ENCODE peak calls at places on chromosomes 12 and 14, in five cellular contexts. X is GM12878, P is HCT116, Q is mammary epithelial cell, N is GM23248. E is an unnamed sample.

GRCh38 chr14:73235531-73236155 is 1.7 kb upstream of the PAPLN start:
- DNase-seq in N (no peak), X (no peak), P (no peak), Q (no peak), E (no peak)

GRCh38 chr14:53999061-53999488 is 42.5 kb upstream of the BMP4 start:
- DNase-seq in P (no peak), N (peak), X (no peak), Q (peak), E (no peak)

GRCh38 chr12:22543246-22544037 is 900 bp downstream of the C2CD5 start:
- DNase-seq in X (peak), Q (peak), N (peak), P (no peak), E (peak)

GRCh38 chr12:30691122-30691879 is 4.4 kb downstream of the IPO8 start:
- DNase-seq in X (no peak), Q (peak), P (no peak), N (peak), E (no peak)

GRCh38 chr12:3325736-3326135 is 165.3 kb upstream of the PRMT8 start:
- DNase-seq in N (no peak), X (no peak), P (no peak), Q (no peak), E (no peak)

GRCh38 chr14:52219488-52220084 is 47.9 kb upstream of the PTGDR start:
- DNase-seq in Q (peak), N (peak), X (no peak), P (no peak), E (no peak)

GRCh38 chr12:121903202-121903601 is 14.6 kb downstream of the PSMD9 start:
- DNase-seq in P (no peak), Q (no peak), X (no peak), N (no peak), E (no peak)

GRCh38 chr12:591571-592505 is 71.4 kb downstream of the NINJ2 start:
- DNase-seq in X (no peak), P (no peak), N (no peak), Q (no peak), E (no peak)

GRCh38 chr14:55329999-55330710 is 58.9 kb downstream of the FBXO34 start:
- DNase-seq in P (no peak), Q (peak), X (no peak), N (peak), E (no peak)

GRCh38 chr12:4909734-4910501 is at the start of gene KCNA1:
- DNase-seq in N (peak), P (no peak), X (no peak), Q (peak), E (no peak)
- TF ChIP-seq EZH2 in N (peak), P (no peak), X (no peak), Q (peak), E (no peak)

GRCh38 chr12:26987634-26988424 is 26.4 kb downstream of the TM7SF3 start:
- DNase-seq in N (peak), X (no peak), P (no peak), Q (no peak), E (no peak)
- H3K27ac ChIP-seq in N (no peak), X (no peak), P (no peak), Q (no peak), E (no peak)

GRCh38 chr12:28218875-28219274 is 28.6 kb downstream of the CCDC91 start:
- DNase-seq in N (no peak), P (no peak), X (no peak), Q (no peak), E (no peak)
- TF ChIP-seq EZH2 in N (no peak), P (no peak), X (no peak), Q (no peak), E (no peak)

GRCh38 chr12:124543591-124544310 is 23.7 kb downstream of the NCOR2 start:
- DNase-seq in N (peak), P (no peak), Q (no peak), X (no peak), E (no peak)
- H3K27ac ChIP-seq in N (no peak), P (no peak), Q (no peak), X (peak), E (no peak)

DNA sequence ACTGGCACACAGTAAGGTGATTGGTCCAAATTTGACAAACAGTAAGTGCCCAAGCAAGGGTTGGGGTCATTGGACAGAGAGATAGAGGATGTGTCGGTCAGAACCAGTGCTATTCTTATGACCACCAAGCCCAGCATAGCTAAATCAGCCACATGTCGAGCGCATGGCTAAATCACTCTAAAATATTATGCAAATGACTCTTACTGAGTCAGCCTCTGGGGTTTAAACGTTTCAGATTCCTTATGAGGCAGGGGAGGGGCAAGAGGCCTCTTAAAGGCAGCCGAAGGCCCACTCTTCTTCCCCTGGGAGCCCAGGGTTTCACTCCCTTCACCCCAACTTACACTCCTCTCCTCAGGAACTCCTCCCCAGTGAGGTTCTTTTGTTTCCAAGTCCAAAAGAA is 603 bp upstream of the ENDOU start:
- DNase-seq in Q (no peak), X (no peak), N (peak), P (no peak), E (no peak)
- TF ChIP-seq EZH2 in Q (no peak), X (no peak), N (no peak), P (no peak), E (no peak)

DNA sequence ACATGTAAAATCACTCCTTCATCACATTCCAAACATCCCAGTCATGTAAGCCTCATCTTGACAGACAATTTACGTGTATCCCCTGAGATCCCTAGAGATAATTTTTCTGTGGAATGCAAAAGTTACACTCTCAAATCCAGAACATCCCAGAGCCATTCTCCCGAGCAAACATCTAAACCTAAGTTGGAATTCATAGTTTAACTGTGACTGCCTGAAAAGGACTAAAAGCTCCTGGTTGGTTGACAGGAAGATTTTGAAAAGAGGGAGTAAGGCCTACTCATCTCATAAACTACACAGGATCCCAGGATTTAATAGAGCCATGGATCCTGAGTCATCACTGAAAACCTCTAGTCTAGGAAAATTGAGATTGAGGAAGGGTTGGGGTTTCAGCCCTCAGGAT is 123.6 kb downstream of the SCN8A start:
- DNase-seq in N (peak), Q (no peak), P (no peak), X (no peak), E (no peak)
- H3K27ac ChIP-seq in N (peak), Q (no peak), P (no peak), X (no peak), E (no peak)